ENCODE peak calls at places on chromosomes 13 and 19, in five cellular contexts. C, J, Y, N and G are unnamed samples.

GRCh38 chr13:102323505-102323904 is 78.3 kb downstream of the FGF14 start:
- DNase-seq in C (no peak), J (no peak), N (no peak), Y (no peak), G (no peak)

GRCh38 chr13:80671773-80672172 is 330.8 kb upstream of the SPRY2 start:
- DNase-seq in N (no peak), Y (no peak), C (no peak), J (no peak), G (no peak)

GRCh38 chr19:660793-661426 is 2.1 kb downstream of the RNF126 start:
- DNase-seq in C (no peak), Y (no peak), J (peak; percentile 95), N (no peak), G (no peak)

GRCh38 chr19:19594371-19594770 is 24.1 kb downstream of the PBX4 start:
- DNase-seq in J (no peak), Y (no peak), C (no peak), N (no peak), G (no peak)

GRCh38 chr19:31354316-31354715 is 5.1 kb upstream of the TSHZ3 start:
- DNase-seq in J (no peak), Y (no peak), N (no peak), C (no peak), G (no peak)

GRCh38 chr19:7292950-7293794 is 1.0 kb downstream of the INSR start:
- DNase-seq in J (peak; percentile 21), N (no peak), Y (peak; percentile 17), C (no peak), G (peak; percentile 25)

GRCh38 chr19:37778613-37779138 is 710 bp downstream of the ZNF573 start:
- DNase-seq in J (peak; percentile 18), Y (no peak), C (peak; percentile 6), N (no peak), G (no peak)

GRCh38 chr19:1512671-1513491 is at the start of gene ADAMTSL5:
- DNase-seq in J (peak; percentile 40), C (peak; percentile 57), Y (peak; percentile 84), N (no peak), G (peak; percentile 45)

GRCh38 chr19:3607398-3608078 is 863 bp upstream of the TBXA2R start:
- DNase-seq in J (no peak), N (no peak), Y (peak; percentile 64), C (no peak), G (peak; percentile 61)

GRCh38 chr19:756232-756631 is 5.3 kb downstream of the MISP start:
- DNase-seq in C (peak; percentile 37), J (peak; percentile 82), Y (peak; percentile 72), N (peak; percentile 73), G (no peak)

GRCh38 chr13:98273824-98274786 is 97.0 kb upstream of the RNF113B start:
- DNase-seq in N (no peak), C (peak; percentile 30), J (no peak), Y (no peak), G (peak; percentile 44)

GRCh38 chr19:48271531-48272151 is 1.8 kb downstream of the ZNF114 start:
- DNase-seq in C (no peak), Y (no peak), J (peak; percentile 67), N (no peak), G (peak; percentile 68)

GRCh38 chr19:16330368-16330801 is 5.8 kb downstream of the KLF2 start:
- DNase-seq in N (peak; percentile 88), Y (peak; percentile 79), J (peak; percentile 27), C (no peak), G (no peak)

DNA sequence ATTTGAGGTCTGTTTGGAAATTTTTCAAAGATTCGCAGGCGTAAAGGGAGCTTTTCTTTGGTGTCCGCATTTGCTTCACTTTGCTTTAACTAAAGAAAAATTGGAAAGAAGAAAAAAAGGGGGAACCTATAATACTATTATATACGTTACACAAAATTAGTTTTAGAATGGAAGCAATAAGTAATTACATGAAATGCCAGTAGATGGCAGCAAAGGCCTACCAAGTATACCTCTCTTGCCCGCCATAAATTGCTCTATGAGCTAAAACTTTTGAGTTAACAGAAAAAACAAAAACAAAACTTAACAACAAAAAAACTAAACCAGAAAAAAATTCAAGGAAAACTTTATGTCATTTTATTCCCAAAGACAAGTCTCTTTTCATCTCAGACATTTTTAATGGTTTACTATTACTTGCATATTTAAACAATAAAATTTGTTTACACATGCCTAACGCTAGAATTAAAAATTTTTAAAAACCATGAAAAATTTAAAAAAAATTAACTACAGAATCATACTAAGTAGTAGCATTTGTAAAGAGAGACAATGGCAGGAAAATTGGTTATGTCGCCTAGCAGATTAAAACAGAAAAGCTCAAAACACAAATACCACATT is 271.4 kb downstream of the NALCN start:
- DNase-seq in N (peak; percentile 39), J (peak; percentile 38), C (no peak), Y (peak; percentile 28), G (no peak)
- TF ChIP-seq SP1 in N (no peak), J (no peak), C (no peak), Y (no peak), G (no peak)

DNA sequence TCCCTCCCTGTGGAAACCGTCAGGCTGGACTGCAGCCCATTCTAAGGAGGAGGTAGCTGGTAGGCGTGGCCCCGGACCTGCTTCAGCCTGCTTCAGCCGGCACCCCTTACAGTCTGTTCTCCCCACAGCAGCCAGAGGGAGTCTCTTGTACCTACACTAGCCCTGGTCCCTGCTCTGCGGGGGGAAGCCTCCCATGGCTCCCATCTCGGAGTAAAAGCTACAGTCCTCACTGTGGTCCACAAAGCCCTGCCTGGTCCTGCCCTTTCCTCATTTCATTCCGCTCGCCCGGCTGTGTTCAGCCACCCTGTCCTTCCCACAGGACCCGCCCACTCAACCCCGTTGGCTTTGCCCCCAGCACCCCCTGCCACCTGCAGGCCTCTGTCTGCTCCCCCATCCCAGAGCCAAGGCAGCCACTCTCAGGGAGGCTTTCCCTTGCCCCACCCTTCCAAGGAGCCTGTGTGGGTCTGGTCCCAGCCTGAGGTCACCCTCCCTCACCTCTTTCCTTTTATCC is 1.3 kb downstream of the PGLYRP1 start:
- DNase-seq in Y (peak; percentile 44), N (no peak), C (no peak), J (no peak), G (peak; percentile 61)
- TF ChIP-seq SP1 in Y (no peak), N (no peak), C (no peak), J (no peak), G (no peak)

GRCh38 chr13:39909634-39910033 is 254.2 kb downstream of the COG6 start:
- DNase-seq in Y (no peak), C (no peak), N (no peak), J (no peak), G (no peak)

GRCh38 chr13:39913928-39914327 is 258.5 kb downstream of the COG6 start:
- DNase-seq in Y (no peak), J (no peak), N (no peak), C (no peak), G (no peak)

GRCh38 chr13:39913339-39913738 is 257.9 kb downstream of the COG6 start:
- DNase-seq in N (no peak), J (no peak), Y (no peak), C (no peak), G (no peak)

GRCh38 chr13:39910833-39911232 is 255.4 kb downstream of the COG6 start:
- DNase-seq in N (no peak), C (no peak), Y (no peak), J (no peak), G (no peak)

GRCh38 chr13:39910041-39910440 is 254.6 kb downstream of the COG6 start:
- DNase-seq in C (no peak), J (no peak), N (no peak), Y (no peak), G (no peak)
- TF ChIP-seq SP1 in C (no peak), J (no peak), N (no peak), Y (no peak), G (no peak)

DNA sequence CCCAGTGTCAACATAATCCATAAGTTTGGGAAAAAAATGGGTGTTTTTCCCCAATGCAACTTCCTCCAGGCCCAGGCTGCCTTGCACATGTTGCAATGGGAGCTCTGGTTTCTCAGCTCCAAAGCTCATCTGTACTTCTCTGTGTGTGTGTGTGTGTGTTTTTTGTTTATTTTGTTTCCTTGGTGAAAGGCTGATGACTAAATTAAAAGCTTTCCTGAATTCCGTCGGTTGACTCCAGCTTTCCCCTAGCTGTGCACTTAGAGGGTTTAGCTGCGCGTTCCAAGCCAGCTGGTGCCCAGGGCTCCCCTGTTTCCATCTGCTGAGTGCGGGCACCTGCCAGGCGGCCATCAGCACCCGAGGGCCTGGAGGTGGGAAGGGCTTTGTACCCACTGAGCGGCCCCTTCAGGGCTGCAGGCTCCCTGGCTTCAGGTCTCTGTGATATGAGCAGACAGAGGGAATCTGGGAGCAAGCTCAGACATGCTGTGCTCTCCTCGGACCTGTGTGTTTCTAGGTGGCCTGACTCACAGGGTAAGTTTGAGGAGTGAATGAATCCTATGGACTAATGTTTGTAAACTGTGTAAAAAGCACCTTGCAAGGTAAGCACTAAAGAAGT is 129.1 kb upstream of the SOX1 start:
- DNase-seq in C (no peak), J (no peak), Y (no peak), N (no peak), G (no peak)
- TF ChIP-seq SP1 in C (no peak), J (no peak), Y (no peak), N (no peak), G (no peak)

GRCh38 chr19:49524812-49525455 is 2.9 kb upstream of the RCN3 start:
- DNase-seq in C (no peak), Y (no peak), J (no peak), N (no peak), G (no peak)
- TF ChIP-seq SP1 in C (no peak), Y (no peak), J (no peak), N (no peak), G (no peak)